ENCODE peak calls at places on chromosomes 13 and 19, in five cellular contexts. One of them, this sample, is unnamed.

GRCh38 chr19:33777753-33778088 is 18.9 kb upstream of the KCTD15 start:
- DNase-seq in hepatocyte: no peak
- DNase-seq in choroid plexus epithelial cell: no peak
- DNase-seq in GM23338: no peak
- DNase-seq in astrocyte of the spinal cord: no peak
- DNase-seq in this sample: no peak

GRCh38 chr19:2271516-2272103 is 10.4 kb downstream of the PEAK3 start:
- DNase-seq in hepatocyte: peak
- DNase-seq in choroid plexus epithelial cell: peak
- DNase-seq in GM23338: no peak
- DNase-seq in astrocyte of the spinal cord: peak
- DNase-seq in this sample: no peak

GRCh38 chr13:79637086-79637763 is 156.3 kb downstream of the NDFIP2 start:
- DNase-seq in hepatocyte: no peak
- DNase-seq in choroid plexus epithelial cell: peak
- DNase-seq in GM23338: no peak
- DNase-seq in astrocyte of the spinal cord: no peak
- DNase-seq in this sample: peak

GRCh38 chr19:15251749-15252397 is 19.6 kb upstream of the EPHX3 start:
- DNase-seq in hepatocyte: peak
- DNase-seq in choroid plexus epithelial cell: peak
- DNase-seq in GM23338: peak
- DNase-seq in astrocyte of the spinal cord: peak
- DNase-seq in this sample: peak

GRCh38 chr19:51098366-51099069 is 9.7 kb downstream of the CTU1 start:
- DNase-seq in hepatocyte: peak
- DNase-seq in choroid plexus epithelial cell: peak
- DNase-seq in GM23338: peak
- DNase-seq in astrocyte of the spinal cord: no peak
- DNase-seq in this sample: no peak

GRCh38 chr19:11481777-11482383 is 1.0 kb upstream of the ELAVL3 start:
- DNase-seq in hepatocyte: peak
- DNase-seq in choroid plexus epithelial cell: peak
- DNase-seq in GM23338: peak
- DNase-seq in astrocyte of the spinal cord: peak
- DNase-seq in this sample: peak

GRCh38 chr13:97499181-97499580 is 65.2 kb downstream of the RAP2A start:
- DNase-seq in hepatocyte: peak
- DNase-seq in choroid plexus epithelial cell: no peak
- DNase-seq in GM23338: no peak
- DNase-seq in astrocyte of the spinal cord: no peak
- DNase-seq in this sample: no peak

GRCh38 chr19:2255112-2255845 is 938 bp downstream of the JSRP1 start:
- DNase-seq in hepatocyte: no peak
- DNase-seq in choroid plexus epithelial cell: no peak
- DNase-seq in GM23338: no peak
- DNase-seq in astrocyte of the spinal cord: no peak
- DNase-seq in this sample: no peak

GRCh38 chr19:18520848-18521691 is 800 bp downstream of the ELL start:
- DNase-seq in hepatocyte: peak
- DNase-seq in choroid plexus epithelial cell: no peak
- DNase-seq in GM23338: peak
- DNase-seq in astrocyte of the spinal cord: no peak
- DNase-seq in this sample: no peak

GRCh38 chr13:57314897-57315520 is 148.0 kb downstream of the PRR20E start:
- DNase-seq in hepatocyte: no peak
- DNase-seq in choroid plexus epithelial cell: no peak
- DNase-seq in GM23338: peak
- DNase-seq in astrocyte of the spinal cord: no peak
- DNase-seq in this sample: no peak

GRCh38 chr13:106491463-106491862 is 44.0 kb downstream of the EFNB2 start:
- DNase-seq in hepatocyte: no peak
- DNase-seq in choroid plexus epithelial cell: no peak
- DNase-seq in GM23338: no peak
- DNase-seq in astrocyte of the spinal cord: no peak
- DNase-seq in this sample: no peak

GRCh38 chr13:95676100-95676774 is 702 bp upstream of the DNAJC3 start:
- DNase-seq in hepatocyte: peak
- DNase-seq in choroid plexus epithelial cell: peak
- DNase-seq in GM23338: peak
- DNase-seq in astrocyte of the spinal cord: peak
- DNase-seq in this sample: no peak

GRCh38 chr19:49450405-49450804 is 1.2 kb downstream of the PIH1D1 start:
- DNase-seq in hepatocyte: no peak
- DNase-seq in choroid plexus epithelial cell: no peak
- DNase-seq in GM23338: no peak
- DNase-seq in astrocyte of the spinal cord: no peak
- DNase-seq in this sample: no peak
- H3K4me3 ChIP-seq in hepatocyte: no peak
- H3K4me3 ChIP-seq in choroid plexus epithelial cell: no peak
- H3K4me3 ChIP-seq in GM23338: peak
- H3K4me3 ChIP-seq in astrocyte of the spinal cord: peak
- H3K4me3 ChIP-seq in this sample: no peak

GRCh38 chr19:45899253-45899652 is 3.2 kb downstream of the MYPOP start:
- DNase-seq in hepatocyte: no peak
- DNase-seq in choroid plexus epithelial cell: no peak
- DNase-seq in GM23338: no peak
- DNase-seq in astrocyte of the spinal cord: no peak
- DNase-seq in this sample: no peak

GRCh38 chr19:45901432-45901903 is 945 bp downstream of the MYPOP start:
- DNase-seq in hepatocyte: peak
- DNase-seq in choroid plexus epithelial cell: peak
- DNase-seq in GM23338: peak
- DNase-seq in astrocyte of the spinal cord: peak
- DNase-seq in this sample: no peak

GRCh38 chr19:45899919-45900589 is 2.4 kb downstream of the MYPOP start:
- DNase-seq in hepatocyte: no peak
- DNase-seq in choroid plexus epithelial cell: no peak
- DNase-seq in GM23338: no peak
- DNase-seq in astrocyte of the spinal cord: no peak
- DNase-seq in this sample: no peak

GRCh38 chr19:45901912-45902650 is at the start of gene MYPOP:
- DNase-seq in hepatocyte: peak
- DNase-seq in choroid plexus epithelial cell: no peak
- DNase-seq in GM23338: peak
- DNase-seq in astrocyte of the spinal cord: no peak
- DNase-seq in this sample: no peak

DNA sequence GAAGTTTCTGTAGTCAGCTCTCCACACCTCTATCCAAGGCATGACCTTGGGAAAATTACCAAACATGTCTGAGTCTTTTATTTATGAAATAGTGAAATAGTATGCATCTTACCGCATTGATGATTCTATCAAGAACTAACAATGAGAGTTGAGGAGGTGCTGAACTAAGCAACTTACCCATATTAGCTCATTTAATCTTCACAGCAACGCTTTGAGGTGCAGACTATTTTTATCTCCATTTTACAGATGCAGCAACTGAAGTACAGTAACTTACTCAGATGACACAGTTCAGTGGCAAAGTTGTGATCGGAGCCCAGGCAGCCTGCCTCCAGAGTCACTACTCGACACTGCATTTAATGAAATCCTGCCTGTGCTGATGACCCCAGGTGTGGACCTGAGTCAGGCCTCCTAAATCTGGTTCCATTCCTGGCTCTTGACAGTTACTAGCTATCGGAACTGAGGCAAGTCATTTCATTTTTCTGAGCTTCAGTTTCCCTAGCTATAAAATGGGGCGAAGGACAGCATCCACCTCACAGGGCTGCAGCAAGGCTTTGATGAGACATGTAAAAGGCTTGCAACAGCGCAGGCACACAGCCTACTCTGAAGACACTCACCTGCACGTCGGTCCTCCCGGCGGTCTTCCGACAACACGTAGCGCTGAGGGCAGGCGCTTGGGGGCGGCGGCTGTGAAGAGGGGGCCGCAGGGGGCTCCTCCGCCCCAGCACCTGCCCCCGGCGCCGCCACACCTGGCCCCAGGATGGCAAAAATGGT is 1.6 kb downstream of the MYPOP start:
- DNase-seq in hepatocyte: peak
- DNase-seq in choroid plexus epithelial cell: no peak
- DNase-seq in GM23338: peak
- DNase-seq in astrocyte of the spinal cord: no peak
- DNase-seq in this sample: no peak
- H3K4me3 ChIP-seq in hepatocyte: peak
- H3K4me3 ChIP-seq in choroid plexus epithelial cell: peak
- H3K4me3 ChIP-seq in GM23338: peak
- H3K4me3 ChIP-seq in astrocyte of the spinal cord: peak
- H3K4me3 ChIP-seq in this sample: peak

GRCh38 chr19:4609878-4610511 is 29.3 kb upstream of the TNFAIP8L1 start:
- DNase-seq in hepatocyte: no peak
- DNase-seq in choroid plexus epithelial cell: no peak
- DNase-seq in GM23338: peak
- DNase-seq in astrocyte of the spinal cord: no peak
- DNase-seq in this sample: no peak
- H3K4me3 ChIP-seq in hepatocyte: no peak
- H3K4me3 ChIP-seq in choroid plexus epithelial cell: no peak
- H3K4me3 ChIP-seq in GM23338: peak
- H3K4me3 ChIP-seq in astrocyte of the spinal cord: no peak
- H3K4me3 ChIP-seq in this sample: no peak

GRCh38 chr13:99064624-99065249 is 86.9 kb upstream of the DOCK9 start:
- DNase-seq in hepatocyte: no peak
- DNase-seq in choroid plexus epithelial cell: no peak
- DNase-seq in GM23338: no peak
- DNase-seq in astrocyte of the spinal cord: no peak
- DNase-seq in this sample: no peak

GRCh38 chr13:99063952-99064351 is 86.1 kb upstream of the DOCK9 start:
- DNase-seq in hepatocyte: no peak
- DNase-seq in choroid plexus epithelial cell: peak
- DNase-seq in GM23338: no peak
- DNase-seq in astrocyte of the spinal cord: peak
- DNase-seq in this sample: no peak

GRCh38 chr13:99061411-99061810 is 83.5 kb upstream of the DOCK9 start:
- DNase-seq in hepatocyte: no peak
- DNase-seq in choroid plexus epithelial cell: no peak
- DNase-seq in GM23338: no peak
- DNase-seq in astrocyte of the spinal cord: no peak
- DNase-seq in this sample: no peak

GRCh38 chr13:99063178-99063577 is 85.3 kb upstream of the DOCK9 start:
- DNase-seq in hepatocyte: no peak
- DNase-seq in choroid plexus epithelial cell: no peak
- DNase-seq in GM23338: no peak
- DNase-seq in astrocyte of the spinal cord: no peak
- DNase-seq in this sample: no peak

DNA sequence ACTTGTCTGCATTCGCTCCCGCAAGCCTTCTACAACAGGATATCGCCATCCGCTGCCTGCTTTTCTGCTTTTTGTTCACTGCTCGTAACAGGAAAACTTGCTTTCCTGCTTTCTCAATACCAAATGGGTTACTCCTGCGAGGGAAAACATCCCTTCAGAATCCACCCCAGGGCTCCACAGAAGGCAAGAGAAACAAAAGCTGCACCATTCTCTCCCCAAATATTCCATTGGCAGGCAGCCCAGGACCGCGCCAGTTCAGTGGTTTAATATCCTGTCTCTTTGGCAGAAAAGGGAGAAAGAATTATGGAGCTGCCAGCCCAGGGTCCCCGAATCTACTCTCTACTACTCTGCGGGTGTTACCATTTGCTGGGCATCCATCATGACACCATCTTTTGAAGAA is 84.7 kb upstream of the DOCK9 start:
- DNase-seq in hepatocyte: no peak
- DNase-seq in choroid plexus epithelial cell: peak
- DNase-seq in GM23338: no peak
- DNase-seq in astrocyte of the spinal cord: peak
- DNase-seq in this sample: no peak
- H3K4me3 ChIP-seq in hepatocyte: no peak
- H3K4me3 ChIP-seq in choroid plexus epithelial cell: no peak
- H3K4me3 ChIP-seq in GM23338: no peak
- H3K4me3 ChIP-seq in astrocyte of the spinal cord: no peak
- H3K4me3 ChIP-seq in this sample: peak

GRCh38 chr13:28534210-28534609 is 39.3 kb upstream of the FLT1 start:
- DNase-seq in hepatocyte: no peak
- DNase-seq in choroid plexus epithelial cell: no peak
- DNase-seq in GM23338: no peak
- DNase-seq in astrocyte of the spinal cord: no peak
- DNase-seq in this sample: no peak

GRCh38 chr13:28537149-28537548 is 42.2 kb upstream of the FLT1 start:
- DNase-seq in hepatocyte: no peak
- DNase-seq in choroid plexus epithelial cell: no peak
- DNase-seq in GM23338: no peak
- DNase-seq in astrocyte of the spinal cord: no peak
- DNase-seq in this sample: no peak

GRCh38 chr13:28534801-28535200 is 39.9 kb upstream of the FLT1 start:
- DNase-seq in hepatocyte: no peak
- DNase-seq in choroid plexus epithelial cell: no peak
- DNase-seq in GM23338: no peak
- DNase-seq in astrocyte of the spinal cord: no peak
- DNase-seq in this sample: no peak

GRCh38 chr13:28536371-28536770 is 41.4 kb upstream of the FLT1 start:
- DNase-seq in hepatocyte: no peak
- DNase-seq in choroid plexus epithelial cell: no peak
- DNase-seq in GM23338: no peak
- DNase-seq in astrocyte of the spinal cord: no peak
- DNase-seq in this sample: no peak

GRCh38 chr13:28535734-28536133 is 40.8 kb upstream of the FLT1 start:
- DNase-seq in hepatocyte: no peak
- DNase-seq in choroid plexus epithelial cell: no peak
- DNase-seq in GM23338: no peak
- DNase-seq in astrocyte of the spinal cord: no peak
- DNase-seq in this sample: no peak
- H3K4me3 ChIP-seq in hepatocyte: no peak
- H3K4me3 ChIP-seq in choroid plexus epithelial cell: no peak
- H3K4me3 ChIP-seq in GM23338: no peak
- H3K4me3 ChIP-seq in astrocyte of the spinal cord: no peak
- H3K4me3 ChIP-seq in this sample: no peak

GRCh38 chr19:49356382-49356781 is 5.8 kb downstream of the TEAD2 start:
- DNase-seq in hepatocyte: no peak
- DNase-seq in choroid plexus epithelial cell: no peak
- DNase-seq in GM23338: no peak
- DNase-seq in astrocyte of the spinal cord: no peak
- DNase-seq in this sample: no peak
- H3K4me3 ChIP-seq in hepatocyte: no peak
- H3K4me3 ChIP-seq in choroid plexus epithelial cell: no peak
- H3K4me3 ChIP-seq in GM23338: no peak
- H3K4me3 ChIP-seq in astrocyte of the spinal cord: no peak
- H3K4me3 ChIP-seq in this sample: no peak